ENCODE peak calls at places on chromosomes 3 and 15, in six cellular contexts. I is fibroblast of the aortic adventitia, X is mesendoderm, J is fibroblast of lung, R is fibroblast of mammary gland, L is psoas muscle. K is an unnamed sample.

GRCh38 chr15:98428253-98428989 is 219.9 kb upstream of the IGF1R start:
- DNase-seq in I (peak), X (peak), J (peak), R (peak), L (peak), K (peak)

GRCh38 chr3:53420831-53421230 is 73.5 kb upstream of the DCP1A start:
- DNase-seq in I (no peak), X (no peak), J (no peak), R (no peak), L (no peak), K (no peak)

GRCh38 chr3:113751145-113751544 is 4.3 kb downstream of the ATP6V1A start:
- DNase-seq in I (no peak), X (no peak), J (no peak), R (peak), L (no peak), K (no peak)

GRCh38 chr3:149881879-149882278 is 68.9 kb downstream of the RNF13 start:
- DNase-seq in I (no peak), X (no peak), J (no peak), R (no peak), L (no peak), K (no peak)

GRCh38 chr3:149969110-149969944 is 1.4 kb downstream of the PFN2 start:
- DNase-seq in I (peak), X (peak), J (peak), R (peak), L (peak), K (peak)

GRCh38 chr15:75661041-75661778 is 13.5 kb downstream of the SNX33 start:
- DNase-seq in I (peak), X (peak), J (peak), R (peak), L (peak), K (peak)

GRCh38 chr3:159741281-159741680 is 247.4 kb upstream of the IL12A start:
- DNase-seq in I (no peak), X (no peak), J (no peak), R (no peak), L (no peak), K (no peak)

GRCh38 chr3:132006605-132007204 is 28.1 kb downstream of the CPNE4 start:
- DNase-seq in I (peak), X (peak), J (peak), R (peak), L (no peak), K (no peak)

GRCh38 chr3:182690163-182690562 is 103.1 kb upstream of the ATP11B start:
- DNase-seq in I (no peak), X (peak), J (no peak), R (no peak), L (no peak), K (no peak)

GRCh38 chr3:29144807-29145206 is 136.1 kb upstream of the RBMS3 start:
- DNase-seq in I (peak), X (no peak), J (peak), R (peak), L (peak), K (no peak)

GRCh38 chr3:196117809-196118208 is 35.9 kb upstream of the TFRC start:
- DNase-seq in I (no peak), X (no peak), J (no peak), R (no peak), L (no peak), K (no peak)

GRCh38 chr15:56086566-56086965 is 93.2 kb upstream of the NEDD4 start:
- DNase-seq in I (no peak), X (no peak), J (no peak), R (no peak), L (no peak), K (no peak)

DNA sequence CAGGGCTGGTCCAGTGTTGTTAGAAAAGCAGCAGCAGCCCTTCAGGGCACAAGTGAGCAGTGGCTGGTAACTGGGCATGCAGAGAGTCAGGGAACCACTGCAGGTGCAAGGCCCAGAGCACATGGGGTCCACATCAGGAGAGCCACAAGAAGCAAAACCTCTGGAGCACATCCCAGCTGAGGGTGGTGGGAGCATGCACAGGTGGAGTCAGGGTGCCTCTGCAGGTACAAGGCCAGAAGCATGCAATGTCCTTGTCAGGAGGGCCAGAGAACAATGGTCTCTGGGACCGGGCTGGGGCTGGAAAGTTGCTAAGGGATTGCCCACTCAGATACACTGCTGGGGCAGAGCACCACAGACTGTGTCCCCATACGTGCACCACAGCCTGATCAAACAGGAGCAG is 226.1 kb upstream of the UBE2E2 start:
- DNase-seq in I (no peak), X (no peak), J (no peak), R (no peak), L (no peak), K (no peak)
- H3K4me3 ChIP-seq in I (no peak), X (no peak), J (no peak), R (no peak), L (no peak), K (no peak)

DNA sequence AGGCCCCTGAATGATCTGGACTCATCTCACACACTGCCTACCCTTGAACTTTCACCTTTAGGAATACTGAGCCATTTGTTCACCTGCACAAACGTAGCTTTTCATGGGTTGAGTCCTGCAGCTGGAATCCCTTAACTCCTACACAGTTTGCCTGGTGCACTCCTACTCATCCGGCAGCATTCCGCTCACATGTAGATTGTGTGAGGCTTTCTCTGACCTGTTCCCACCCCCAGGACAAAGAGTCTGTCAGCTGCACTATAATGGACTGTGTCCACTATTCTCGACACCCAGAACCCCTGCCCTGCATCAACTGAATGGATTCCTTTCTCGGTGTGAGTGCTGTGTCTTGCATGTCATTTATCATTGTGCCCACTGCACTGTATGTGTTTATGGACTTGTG is 54.8 kb downstream of the EPHB3 start:
- DNase-seq in I (no peak), X (no peak), J (no peak), R (no peak), L (no peak), K (no peak)
- H3K4me3 ChIP-seq in I (no peak), X (no peak), J (no peak), R (no peak), L (no peak), K (no peak)

DNA sequence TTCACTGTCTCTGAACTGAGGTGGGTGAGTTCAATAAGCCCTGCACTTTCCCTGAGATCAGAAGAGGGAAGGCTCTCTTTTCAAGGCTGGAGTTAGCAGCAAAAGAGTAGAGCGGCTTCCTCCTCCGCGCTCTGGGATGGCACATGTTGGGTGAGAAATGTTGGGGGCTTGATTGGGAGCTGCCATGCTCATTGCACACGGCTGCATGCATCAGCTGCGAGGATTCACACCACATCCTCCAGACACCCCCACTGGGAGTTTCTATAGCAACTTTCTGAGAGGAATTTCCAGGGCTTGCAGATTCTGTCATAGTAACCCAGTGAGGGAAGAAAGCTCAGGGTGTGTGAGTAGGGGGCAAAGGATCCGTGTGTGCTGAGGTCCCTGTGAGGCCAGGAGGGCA is 76.0 kb upstream of the CHRNA7 start:
- DNase-seq in I (no peak), X (peak), J (no peak), R (no peak), L (no peak), K (no peak)
- H3K4me3 ChIP-seq in I (no peak), X (no peak), J (no peak), R (no peak), L (no peak), K (no peak)

GRCh38 chr3:153633407-153633806 is 471.4 kb downstream of the RAP2B start:
- DNase-seq in I (no peak), X (no peak), J (no peak), R (no peak), L (no peak), K (no peak)

GRCh38 chr3:153631664-153632063 is 469.6 kb downstream of the RAP2B start:
- DNase-seq in I (no peak), X (no peak), J (no peak), R (no peak), L (no peak), K (no peak)

GRCh38 chr3:153639634-153640033 is 477.6 kb downstream of the RAP2B start:
- DNase-seq in I (peak), X (no peak), J (no peak), R (no peak), L (no peak), K (no peak)

DNA sequence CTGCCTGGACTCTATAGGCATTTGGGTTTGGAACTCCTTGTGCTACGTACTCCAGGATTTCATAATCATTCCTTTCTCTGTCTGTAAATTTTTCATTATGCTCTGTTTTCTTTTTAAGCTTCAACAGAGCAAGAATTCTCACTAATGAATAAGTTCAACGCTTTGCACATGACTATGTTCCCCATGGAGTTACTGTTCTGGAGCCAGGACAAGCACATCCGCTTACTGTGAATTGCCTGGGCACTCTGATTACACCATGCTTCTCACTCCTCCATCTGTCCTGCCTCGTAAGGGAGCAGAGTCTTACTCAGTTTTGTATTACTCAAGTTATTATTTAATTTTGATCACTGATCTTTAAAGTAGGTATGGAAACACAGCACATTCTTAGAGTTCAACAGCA is 472.7 kb downstream of the RAP2B start:
- DNase-seq in I (peak), X (no peak), J (no peak), R (peak), L (no peak), K (no peak)
- H3K4me3 ChIP-seq in I (no peak), X (no peak), J (no peak), R (no peak), L (no peak), K (no peak)

DNA sequence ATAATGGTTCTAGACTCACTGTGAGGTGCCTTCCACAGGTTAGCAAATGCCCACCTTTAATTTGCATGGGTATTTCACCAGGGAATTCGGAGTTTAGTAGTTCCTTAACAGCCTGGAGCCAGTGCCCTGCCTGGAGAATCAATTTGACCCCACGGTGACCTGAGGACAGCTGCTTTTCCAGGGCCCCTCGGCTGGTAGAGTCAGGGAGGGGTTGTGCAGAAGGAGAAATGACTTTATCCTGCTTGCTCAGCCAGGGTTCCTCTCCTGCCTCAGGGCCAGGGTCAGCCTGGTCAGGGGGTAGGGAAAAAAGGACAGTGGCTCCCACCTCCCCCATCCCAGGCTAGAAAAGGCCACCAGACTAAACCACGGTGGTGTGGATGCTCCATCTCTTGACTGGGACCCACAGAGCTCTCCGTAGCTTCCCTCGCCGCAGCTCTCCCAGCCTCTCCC is 12.0 kb downstream of the DLL4 start:
- DNase-seq in I (no peak), X (no peak), J (no peak), R (no peak), L (no peak), K (peak)
- H3K4me3 ChIP-seq in I (peak), X (no peak), J (no peak), R (peak), L (peak), K (peak)

GRCh38 chr3:67979342-67979741 is 324.9 kb upstream of the SUCLG2 start:
- DNase-seq in I (no peak), X (no peak), J (no peak), R (no peak), L (no peak), K (no peak)

GRCh38 chr3:67981077-67981476 is 326.7 kb upstream of the SUCLG2 start:
- DNase-seq in I (no peak), X (no peak), J (no peak), R (no peak), L (no peak), K (no peak)

GRCh38 chr3:67976683-67977082 is 322.3 kb upstream of the SUCLG2 start:
- DNase-seq in I (no peak), X (no peak), J (no peak), R (no peak), L (no peak), K (no peak)

DNA sequence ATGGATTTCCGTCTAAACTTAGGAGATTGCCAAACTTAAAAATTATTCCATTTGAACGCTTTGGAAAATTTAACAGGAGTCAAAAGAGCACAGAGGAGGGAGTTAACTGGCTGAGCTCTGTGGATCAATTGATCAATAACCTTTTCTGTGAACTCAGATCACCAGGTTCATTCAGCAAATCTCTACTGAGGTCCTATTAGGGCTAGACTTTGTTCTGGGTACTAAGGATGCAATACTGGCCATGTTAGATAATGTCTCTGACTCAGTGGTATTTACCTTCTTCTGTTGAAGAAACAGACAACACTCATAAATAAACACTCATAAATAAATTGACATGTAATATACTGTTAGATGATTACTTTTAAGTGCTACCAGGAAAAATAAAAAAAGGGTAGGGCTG is 323.4 kb upstream of the SUCLG2 start:
- DNase-seq in I (no peak), X (no peak), J (no peak), R (no peak), L (no peak), K (no peak)
- H3K4me3 ChIP-seq in I (no peak), X (no peak), J (no peak), R (no peak), L (no peak), K (no peak)

DNA sequence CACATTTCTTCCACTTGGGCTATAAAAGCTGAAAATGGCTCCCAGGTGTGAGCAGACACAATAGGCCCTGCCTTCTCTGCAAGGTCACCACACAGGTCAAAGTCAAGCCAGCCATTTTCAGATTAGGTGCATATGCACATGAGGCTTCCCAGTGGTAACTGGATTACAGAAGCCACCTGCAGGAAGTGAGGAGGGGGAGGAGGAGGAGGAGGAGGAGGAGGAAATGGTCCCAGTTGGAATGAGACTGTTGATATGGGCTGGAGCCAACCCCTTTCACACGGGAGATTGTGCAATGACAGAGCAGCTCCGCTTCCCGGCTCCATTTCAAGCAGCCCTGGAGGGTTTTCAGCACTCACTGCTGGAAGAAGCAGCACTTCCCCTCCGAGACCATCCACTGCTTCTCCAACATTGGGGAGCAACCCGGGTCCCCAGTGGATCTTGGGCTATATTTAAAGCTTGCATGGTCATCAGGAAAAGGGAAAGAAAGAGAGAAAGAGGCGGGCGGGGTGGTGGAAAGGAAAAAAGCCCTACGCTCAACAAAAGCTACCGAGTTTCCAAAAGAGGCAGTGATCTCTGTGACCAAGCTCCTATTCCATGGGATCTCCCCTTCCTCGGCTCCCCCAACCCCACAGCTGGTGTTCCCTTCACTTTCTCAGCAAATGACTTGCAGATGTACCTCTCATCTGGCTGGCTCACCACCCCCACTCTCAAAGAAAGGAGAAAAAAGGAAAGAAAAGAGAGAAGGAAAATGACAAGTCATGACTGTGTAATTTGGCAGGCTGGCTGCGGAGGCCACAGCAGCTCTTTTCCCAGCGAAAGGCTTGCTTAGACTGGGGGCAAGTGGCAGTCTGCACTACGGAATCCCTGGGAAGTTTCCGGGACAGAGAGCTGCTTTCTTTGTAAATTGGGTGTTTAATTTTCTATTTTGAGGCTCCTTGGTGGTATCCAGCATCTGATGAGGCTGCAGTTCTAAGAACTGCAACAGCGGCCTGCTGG is 58.3 kb downstream of the LRIG1 start:
- DNase-seq in I (peak), X (peak), J (peak), R (peak), L (peak), K (peak)
- H3K4me3 ChIP-seq in I (peak), X (no peak), J (peak), R (peak), L (peak), K (peak)

GRCh38 chr3:167749209-167749608 is 13.7 kb downstream of the SERPINI1 start:
- DNase-seq in I (no peak), X (no peak), J (no peak), R (no peak), L (no peak), K (no peak)

GRCh38 chr3:167749728-167750127 is 14.2 kb downstream of the SERPINI1 start:
- DNase-seq in I (no peak), X (no peak), J (no peak), R (no peak), L (no peak), K (no peak)

GRCh38 chr3:167754049-167754448 is 18.5 kb downstream of the SERPINI1 start:
- DNase-seq in I (no peak), X (no peak), J (no peak), R (no peak), L (no peak), K (no peak)

DNA sequence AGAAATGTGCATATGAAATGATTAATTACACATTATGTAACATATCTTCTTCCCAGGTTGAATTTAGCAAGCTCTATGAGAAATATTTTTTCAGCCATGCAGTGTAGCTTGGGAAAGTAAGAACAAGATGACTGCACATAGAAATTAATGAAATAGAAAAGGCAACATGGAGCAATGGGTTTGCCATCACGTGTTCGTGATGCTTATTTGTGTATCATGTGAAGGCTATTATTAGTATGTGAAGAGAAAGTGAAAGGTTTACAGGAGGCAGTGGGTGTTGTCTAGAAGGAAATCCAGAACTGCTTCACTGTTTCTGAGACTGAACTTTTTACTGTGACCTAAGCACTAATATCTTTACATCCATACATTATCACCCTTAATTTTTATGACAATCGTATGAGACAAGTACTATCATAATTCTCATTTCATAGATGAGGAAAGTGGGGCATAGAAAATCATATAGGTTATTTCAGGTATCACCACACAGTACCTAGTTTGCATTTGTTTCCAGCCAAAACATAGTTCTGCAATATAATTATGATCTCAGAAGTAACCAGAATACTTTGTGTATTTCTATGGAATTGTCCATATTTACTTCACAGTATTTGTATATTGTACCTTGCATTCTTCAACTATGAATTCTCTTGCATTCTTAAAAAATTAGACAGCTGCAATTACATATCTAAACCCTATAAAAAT is 14.9 kb downstream of the SERPINI1 start:
- DNase-seq in I (no peak), X (no peak), J (no peak), R (no peak), L (no peak), K (no peak)
- H3K4me3 ChIP-seq in I (no peak), X (no peak), J (no peak), R (no peak), L (no peak), K (no peak)

GRCh38 chr3:195662-196061 is 901 bp upstream of the CHL1 start:
- DNase-seq in I (no peak), X (peak), J (no peak), R (no peak), L (no peak), K (no peak)
- H3K4me3 ChIP-seq in I (no peak), X (no peak), J (no peak), R (no peak), L (no peak), K (no peak)